ENCODE peak calls at places on chromosomes 16 and 17, in eight cellular contexts. One of them, this sample, is unnamed.

GRCh38 chr17:41645371-41646063 is 21.1 kb upstream of the KRT17 start:
- DNase-seq in AML-193: peak
- DNase-seq in frontal cortex: no peak
- DNase-seq in breast epithelium: no peak
- DNase-seq in T-helper 17 cell: no peak
- DNase-seq in WTC11: no peak
- DNase-seq in nephron progenitor cell: no peak
- DNase-seq in left ventricle myocardium superior: no peak
- DNase-seq in this sample: no peak

GRCh38 chr16:85326113-85326793 is 214.0 kb upstream of the CIBAR2 start:
- DNase-seq in AML-193: no peak
- DNase-seq in frontal cortex: no peak
- DNase-seq in breast epithelium: no peak
- DNase-seq in T-helper 17 cell: no peak
- DNase-seq in WTC11: no peak
- DNase-seq in nephron progenitor cell: no peak
- DNase-seq in left ventricle myocardium superior: no peak
- DNase-seq in this sample: no peak

GRCh38 chr16:89049484-89050118 is 44.1 kb upstream of the ACSF3 start:
- DNase-seq in AML-193: no peak
- DNase-seq in frontal cortex: peak
- DNase-seq in breast epithelium: no peak
- DNase-seq in T-helper 17 cell: no peak
- DNase-seq in WTC11: no peak
- DNase-seq in nephron progenitor cell: peak
- DNase-seq in left ventricle myocardium superior: peak
- DNase-seq in this sample: no peak

GRCh38 chr16:3165111-3165822 is 22.7 kb upstream of the OR1F1 start:
- DNase-seq in AML-193: no peak
- DNase-seq in frontal cortex: no peak
- DNase-seq in breast epithelium: no peak
- DNase-seq in T-helper 17 cell: no peak
- DNase-seq in WTC11: no peak
- DNase-seq in nephron progenitor cell: no peak
- DNase-seq in left ventricle myocardium superior: no peak
- DNase-seq in this sample: no peak

GRCh38 chr17:45719335-45720071 is 64.6 kb upstream of the CRHR1 start:
- DNase-seq in AML-193: peak
- DNase-seq in frontal cortex: peak
- DNase-seq in breast epithelium: no peak
- DNase-seq in T-helper 17 cell: no peak
- DNase-seq in WTC11: peak
- DNase-seq in nephron progenitor cell: no peak
- DNase-seq in left ventricle myocardium superior: no peak
- DNase-seq in this sample: peak

GRCh38 chr17:57478433-57478832 is 222.1 kb downstream of the MSI2 start:
- DNase-seq in AML-193: no peak
- DNase-seq in frontal cortex: no peak
- DNase-seq in breast epithelium: no peak
- DNase-seq in T-helper 17 cell: no peak
- DNase-seq in WTC11: no peak
- DNase-seq in nephron progenitor cell: no peak
- DNase-seq in left ventricle myocardium superior: no peak
- DNase-seq in this sample: no peak

GRCh38 chr17:30378191-30378796 is 433 bp upstream of the CPD start:
- DNase-seq in AML-193: no peak
- DNase-seq in frontal cortex: no peak
- DNase-seq in breast epithelium: no peak
- DNase-seq in T-helper 17 cell: peak
- DNase-seq in WTC11: peak
- DNase-seq in nephron progenitor cell: peak
- DNase-seq in left ventricle myocardium superior: peak
- DNase-seq in this sample: no peak

GRCh38 chr16:73053379-73054130 is 5.6 kb upstream of the ZFHX3 start:
- DNase-seq in AML-193: no peak
- DNase-seq in frontal cortex: no peak
- DNase-seq in breast epithelium: no peak
- DNase-seq in T-helper 17 cell: no peak
- DNase-seq in WTC11: no peak
- DNase-seq in nephron progenitor cell: no peak
- DNase-seq in left ventricle myocardium superior: no peak
- DNase-seq in this sample: no peak

GRCh38 chr16:70493863-70494770 is 29.2 kb downstream of the COG4 start:
- DNase-seq in AML-193: no peak
- DNase-seq in frontal cortex: no peak
- DNase-seq in breast epithelium: no peak
- DNase-seq in T-helper 17 cell: no peak
- DNase-seq in WTC11: no peak
- DNase-seq in nephron progenitor cell: no peak
- DNase-seq in left ventricle myocardium superior: no peak
- DNase-seq in this sample: no peak

GRCh38 chr17:79949646-79950292 is 85.9 kb downstream of the TBC1D16 start:
- DNase-seq in AML-193: no peak
- DNase-seq in frontal cortex: no peak
- DNase-seq in breast epithelium: peak
- DNase-seq in T-helper 17 cell: no peak
- DNase-seq in WTC11: peak
- DNase-seq in nephron progenitor cell: no peak
- DNase-seq in left ventricle myocardium superior: no peak
- DNase-seq in this sample: peak

GRCh38 chr16:2595376-2596200 is 57.8 kb downstream of the PDPK1 start:
- DNase-seq in AML-193: no peak
- DNase-seq in frontal cortex: no peak
- DNase-seq in breast epithelium: peak
- DNase-seq in T-helper 17 cell: no peak
- DNase-seq in WTC11: no peak
- DNase-seq in nephron progenitor cell: no peak
- DNase-seq in left ventricle myocardium superior: peak
- DNase-seq in this sample: no peak

GRCh38 chr17:10631701-10632100 is 25.4 kb downstream of the MYH3 start:
- DNase-seq in AML-193: no peak
- DNase-seq in frontal cortex: no peak
- DNase-seq in breast epithelium: no peak
- DNase-seq in T-helper 17 cell: no peak
- DNase-seq in WTC11: no peak
- DNase-seq in nephron progenitor cell: no peak
- DNase-seq in left ventricle myocardium superior: no peak
- DNase-seq in this sample: no peak

GRCh38 chr17:55770220-55770870 is 19.5 kb downstream of the PCTP start:
- DNase-seq in AML-193: peak
- DNase-seq in frontal cortex: peak
- DNase-seq in breast epithelium: no peak
- DNase-seq in T-helper 17 cell: no peak
- DNase-seq in WTC11: no peak
- DNase-seq in nephron progenitor cell: peak
- DNase-seq in left ventricle myocardium superior: no peak
- DNase-seq in this sample: peak

GRCh38 chr16:46751381-46751780 is 3.2 kb upstream of the MYLK3 start:
- DNase-seq in AML-193: no peak
- DNase-seq in frontal cortex: no peak
- DNase-seq in breast epithelium: no peak
- DNase-seq in T-helper 17 cell: no peak
- DNase-seq in WTC11: no peak
- DNase-seq in nephron progenitor cell: no peak
- DNase-seq in left ventricle myocardium superior: no peak
- DNase-seq in this sample: no peak

GRCh38 chr17:37829446-37830142 is 84.7 kb upstream of the HNF1B start:
- DNase-seq in AML-193: no peak
- DNase-seq in frontal cortex: no peak
- DNase-seq in breast epithelium: no peak
- DNase-seq in T-helper 17 cell: no peak
- DNase-seq in WTC11: no peak
- DNase-seq in nephron progenitor cell: no peak
- DNase-seq in left ventricle myocardium superior: no peak
- DNase-seq in this sample: no peak

GRCh38 chr17:82399030-82399429 is 19.1 kb upstream of the HEXD start:
- DNase-seq in AML-193: no peak
- DNase-seq in frontal cortex: peak
- DNase-seq in breast epithelium: no peak
- DNase-seq in T-helper 17 cell: no peak
- DNase-seq in WTC11: no peak
- DNase-seq in nephron progenitor cell: no peak
- DNase-seq in left ventricle myocardium superior: peak
- DNase-seq in this sample: peak

GRCh38 chr17:67018429-67019125 is 25.8 kb upstream of the CACNG1 start:
- DNase-seq in AML-193: no peak
- DNase-seq in frontal cortex: no peak
- DNase-seq in breast epithelium: no peak
- DNase-seq in T-helper 17 cell: no peak
- DNase-seq in WTC11: no peak
- DNase-seq in nephron progenitor cell: no peak
- DNase-seq in left ventricle myocardium superior: no peak
- DNase-seq in this sample: no peak

GRCh38 chr16:88681709-88682451 is 4.4 kb downstream of the SNAI3 start:
- DNase-seq in AML-193: peak
- DNase-seq in frontal cortex: no peak
- DNase-seq in breast epithelium: no peak
- DNase-seq in T-helper 17 cell: no peak
- DNase-seq in WTC11: no peak
- DNase-seq in nephron progenitor cell: no peak
- DNase-seq in left ventricle myocardium superior: peak
- DNase-seq in this sample: no peak

GRCh38 chr16:28822520-28823290 is at the start of gene ATXN2L:
- DNase-seq in AML-193: peak
- DNase-seq in frontal cortex: peak
- DNase-seq in breast epithelium: peak
- DNase-seq in T-helper 17 cell: peak
- DNase-seq in WTC11: peak
- DNase-seq in nephron progenitor cell: peak
- DNase-seq in left ventricle myocardium superior: peak
- DNase-seq in this sample: peak